ENCODE peak calls at places on chromosomes 13 and 19, in eight cellular contexts. T is BE2C; K is heart right ventricle; F is neuronal stem cell; O is brain microvascular endothelial cell; L is suprapubic skin; Y is CD8-positive, alpha-beta T cell; G is MG63. N is an unnamed sample. For H3K27me3, the result is how much of the 10 kb centered on the place peaks cover.

GRCh38 chr13:98284677-98285076 is 107.6 kb upstream of the RNF113B start:
- DNase-seq in F (no peak), Y (no peak), O (no peak), T (no peak), G (no peak), K (no peak), L (no peak), N (no peak)

GRCh38 chr19:18651300-18651699 is 14.5 kb downstream of the KLHL26 start:
- DNase-seq in Y (no peak), O (no peak), K (no peak), T (no peak), F (no peak), G (no peak), L (no peak), N (no peak)

GRCh38 chr19:3506384-3507340 is 551 bp downstream of the FZR1 start:
- DNase-seq in L (no peak), Y (peak), T (no peak), K (no peak), F (no peak), G (no peak), O (peak), N (peak)

GRCh38 chr13:99269627-99270252 is 11.6 kb upstream of the GPR18 start:
- DNase-seq in Y (no peak), L (no peak), T (no peak), F (no peak), K (no peak), G (no peak), O (peak), N (peak)

GRCh38 chr13:110249326-110249725 is 57.6 kb downstream of the COL4A1 start:
- DNase-seq in G (no peak), T (no peak), O (no peak), L (no peak), K (no peak), Y (no peak), F (no peak), N (no peak)

GRCh38 chr13:37175996-37176395 is 70.5 kb upstream of the CSNK1A1L start:
- DNase-seq in T (no peak), Y (no peak), G (no peak), O (peak), K (no peak), L (no peak), F (no peak), N (peak)

GRCh38 chr13:49645451-49645850 is 17.1 kb downstream of the ARL11 start:
- DNase-seq in G (no peak), O (no peak), F (no peak), T (no peak), Y (no peak), L (no peak), K (no peak), N (no peak)

GRCh38 chr13:36251528-36251927 is 37.2 kb upstream of the SOHLH2 start:
- DNase-seq in T (no peak), O (no peak), K (no peak), Y (no peak), L (no peak), F (no peak), G (no peak), N (peak)

GRCh38 chr13:80096383-80096782 is 244.5 kb downstream of the SPRY2 start:
- DNase-seq in L (no peak), Y (no peak), K (no peak), F (no peak), G (no peak), O (no peak), T (no peak), N (no peak)

GRCh38 chr13:26599885-26600284 is 42.4 kb downstream of the WASF3 start:
- DNase-seq in Y (no peak), K (no peak), O (no peak), L (no peak), G (no peak), T (no peak), F (no peak), N (no peak)

GRCh38 chr13:110562696-110563462 is 1.4 kb upstream of the RAB20 start:
- DNase-seq in O (no peak), Y (no peak), T (no peak), K (no peak), L (no peak), G (no peak), F (no peak), N (no peak)

GRCh38 chr13:75832812-75833211 is 196.7 kb downstream of the LMO7 start:
- DNase-seq in Y (no peak), T (no peak), F (no peak), G (no peak), K (no peak), L (no peak), O (no peak), N (no peak)

GRCh38 chr13:40063278-40063698 is 407.8 kb downstream of the COG6 start:
- DNase-seq in T (peak), K (no peak), L (no peak), G (peak), Y (no peak), O (no peak), F (no peak), N (no peak)

GRCh38 chr19:798415-799075 is 1.3 kb downstream of the PTBP1 start:
- DNase-seq in K (no peak), Y (no peak), G (no peak), T (no peak), L (no peak), O (no peak), F (no peak), N (peak)

GRCh38 chr13:98975822-98976261 is 2.0 kb downstream of the DOCK9 start:
- DNase-seq in F (no peak), O (no peak), T (no peak), K (no peak), G (no peak), Y (no peak), L (no peak), N (no peak)

GRCh38 chr13:50909605-50910482 is at the start of gene RNASEH2B:
- DNase-seq in K (peak), T (peak), O (peak), Y (peak), L (peak), G (peak), F (peak), N (peak)

GRCh38 chr13:74966814-74967213 is 515.2 kb downstream of the TBC1D4 start:
- DNase-seq in F (no peak), Y (no peak), L (no peak), K (no peak), T (peak), O (peak), G (no peak), N (no peak)

GRCh38 chr13:65592757-65593156 is 1637.4 kb downstream of the PCDH9 start:
- DNase-seq in G (no peak), O (no peak), Y (no peak), F (no peak), L (no peak), K (no peak), T (no peak), N (peak)

GRCh38 chr13:79782541-79783216 is 301.7 kb downstream of the NDFIP2 start:
- DNase-seq in O (peak), L (no peak), Y (no peak), G (no peak), F (peak), T (no peak), K (peak), N (no peak)

GRCh38 chr19:46659151-46660007 is 1.6 kb downstream of the DACT3 start:
- DNase-seq in T (peak), F (peak), K (peak), Y (no peak), L (no peak), G (no peak), O (no peak), N (peak)

GRCh38 chr13:98476538-98476966 is 100.4 kb downstream of the STK24 start:
- DNase-seq in L (no peak), K (no peak), G (peak), Y (peak), F (no peak), O (peak), T (no peak), N (peak)

GRCh38 chr13:25268561-25268960 is 18.7 kb downstream of the MTMR6 start:
- DNase-seq in O (no peak), L (no peak), G (no peak), Y (no peak), F (no peak), T (no peak), K (no peak), N (no peak)

GRCh38 chr19:13260883-13261653 is 110.9 kb downstream of the IER2 start:
- DNase-seq in T (no peak), G (peak), K (no peak), O (peak), L (no peak), F (no peak), Y (no peak), N (peak)

GRCh38 chr19:13881231-13881691 is 4.3 kb downstream of the NANOS3 start:
- DNase-seq in K (no peak), O (no peak), T (no peak), Y (no peak), L (no peak), F (no peak), G (no peak), N (no peak)

GRCh38 chr13:46374710-46375109 is 12.3 kb downstream of the RUBCNL start:
- DNase-seq in F (no peak), T (no peak), O (no peak), L (no peak), G (no peak), Y (no peak), K (no peak), N (no peak)

GRCh38 chr13:104553156-104553555 is 1486.9 kb upstream of the SLC10A2 start:
- DNase-seq in T (no peak), F (no peak), O (peak), L (no peak), G (no peak), K (no peak), Y (no peak), N (peak)

GRCh38 chr13:92640936-92641335 is 585.7 kb upstream of the GPC6 start:
- DNase-seq in Y (no peak), F (no peak), L (no peak), T (no peak), G (no peak), O (no peak), K (no peak), N (no peak)

GRCh38 chr13:52449323-52450011 is 967 bp downstream of the VPS36 start:
- DNase-seq in K (no peak), T (no peak), G (no peak), Y (no peak), L (no peak), O (no peak), F (no peak), N (no peak)

GRCh38 chr19:4414144-4414799 is 11.8 kb downstream of the CHAF1A start:
- DNase-seq in O (no peak), G (no peak), L (no peak), F (no peak), T (no peak), K (no peak), Y (no peak), N (peak)

GRCh38 chr19:13056052-13056660 is 46.5 kb downstream of the LYL1 start:
- DNase-seq in O (no peak), G (peak), L (peak), Y (no peak), F (no peak), K (peak), T (no peak), N (peak)

GRCh38 chr19:35224681-35225604 is 3.6 kb downstream of the FAM187B start:
- DNase-seq in Y (peak), L (peak), T (no peak), O (no peak), G (no peak), K (no peak), F (no peak), N (no peak)

GRCh38 chr13:91817250-91817649 is 418.8 kb downstream of the GPC5 start:
- DNase-seq in K (no peak), T (no peak), F (no peak), G (no peak), O (peak), L (no peak), Y (no peak), N (no peak)

GRCh38 chr19:13163609-13164364 is 13.6 kb downstream of the IER2 start:
- DNase-seq in Y (peak), O (peak), L (peak), K (peak), G (peak), F (peak), T (peak), N (peak)

GRCh38 chr19:2312819-2313501 is 5.0 kb upstream of the LINGO3 start:
- DNase-seq in K (no peak), Y (no peak), G (no peak), O (no peak), L (no peak), F (no peak), T (no peak), N (no peak)
- H3K27me3 ChIP-seq in K (half or more), Y (under half), G (under half), O (under half), L (under half), F (under half), T (under half), N (under half)

DNA sequence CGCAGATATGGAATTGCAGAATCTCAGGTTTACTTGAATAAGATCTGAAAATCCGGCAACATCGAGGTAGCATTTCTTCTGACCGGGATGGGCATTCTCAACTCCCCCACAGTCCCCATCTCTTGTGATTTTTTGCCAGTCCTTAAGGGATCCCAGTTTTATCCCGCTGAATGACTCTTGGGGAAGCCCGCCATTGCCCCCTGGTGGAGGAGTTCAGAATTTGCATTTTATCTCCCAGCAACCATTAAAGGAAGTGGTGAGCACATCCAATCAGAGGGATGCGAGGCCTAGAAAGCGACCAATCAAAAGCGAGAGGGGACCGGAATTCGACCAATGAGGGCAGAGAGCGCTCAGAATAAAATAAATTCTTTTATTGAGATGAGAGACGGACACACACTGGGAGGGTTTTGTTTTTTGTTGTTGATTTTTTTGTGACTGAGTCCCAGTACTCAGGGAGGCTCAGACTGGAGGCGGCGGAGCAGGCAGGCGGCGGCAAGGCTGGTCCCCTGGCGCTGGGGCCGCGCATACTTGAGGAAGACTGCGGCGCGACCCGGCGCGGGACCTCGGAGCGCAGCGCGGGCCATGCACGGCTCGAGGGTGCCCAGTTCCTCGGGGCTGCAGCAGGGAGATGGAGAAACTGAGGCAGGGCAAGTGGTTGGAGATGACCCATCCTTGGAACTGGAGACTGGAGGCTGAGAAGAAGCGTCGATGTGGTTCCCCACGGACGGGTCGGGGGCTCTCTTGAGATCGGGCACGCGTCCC is 3.9 kb upstream of the TTC9B start:
- DNase-seq in Y (peak), O (peak), L (peak), G (peak), T (peak), K (peak), F (peak), N (peak)
- H3K27me3 ChIP-seq in Y (under half), O (under half), L (half or more), G (under half), T (under half), K (half or more), F (under half), N (under half)

DNA sequence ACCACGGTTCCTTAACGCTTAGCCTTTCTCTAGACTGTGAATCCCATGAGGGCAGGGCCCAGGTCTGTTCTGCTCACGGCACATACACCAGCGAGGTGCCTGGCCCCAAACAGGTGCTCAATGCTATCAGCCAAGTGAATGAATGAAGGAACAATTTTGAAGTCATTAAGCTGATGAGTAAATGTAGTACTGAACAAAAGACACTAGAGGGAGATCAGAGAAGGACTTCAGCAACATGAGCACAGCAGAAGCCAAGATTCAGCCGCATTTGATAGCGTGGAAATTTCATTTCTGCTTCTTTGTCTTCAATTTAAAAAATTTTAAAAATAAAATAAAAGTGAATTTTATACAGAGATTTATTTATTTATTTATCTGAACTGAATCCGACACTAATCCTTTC is 20.1 kb upstream of the MYO16 start:
- DNase-seq in F (no peak), T (no peak), G (no peak), K (no peak), L (no peak), O (no peak), Y (no peak), N (peak)
- H3K27me3 ChIP-seq in F (under half), T (under half), G (under half), K (under half), L (under half), O (under half), Y (under half), N (under half)

DNA sequence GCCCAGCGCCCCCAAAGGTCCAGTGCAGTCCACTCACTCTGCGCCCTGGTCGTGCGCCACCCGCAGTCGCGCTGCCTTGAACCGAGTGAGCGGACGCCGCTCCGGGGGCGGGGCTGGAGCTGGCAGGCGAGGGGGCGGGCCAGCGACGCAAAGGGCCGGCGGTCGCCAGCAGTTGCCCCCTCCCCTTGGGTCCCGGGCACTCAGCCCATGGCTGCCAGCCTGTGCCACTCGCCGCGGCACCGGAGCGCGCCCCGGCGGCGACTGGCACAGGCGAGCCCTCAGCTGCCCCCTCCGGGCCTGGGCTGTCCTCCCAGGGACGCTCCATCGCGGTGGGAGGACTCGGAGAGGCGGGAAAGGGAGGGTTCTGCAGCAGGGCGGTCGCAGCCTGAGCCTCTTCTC is at the start of gene S1PR5:
- DNase-seq in L (no peak), T (peak), K (peak), F (no peak), O (no peak), G (peak), Y (peak), N (peak)
- H3K27me3 ChIP-seq in L (half or more), T (half or more), K (half or more), F (under half), O (under half), G (under half), Y (under half), N (under half)

DNA sequence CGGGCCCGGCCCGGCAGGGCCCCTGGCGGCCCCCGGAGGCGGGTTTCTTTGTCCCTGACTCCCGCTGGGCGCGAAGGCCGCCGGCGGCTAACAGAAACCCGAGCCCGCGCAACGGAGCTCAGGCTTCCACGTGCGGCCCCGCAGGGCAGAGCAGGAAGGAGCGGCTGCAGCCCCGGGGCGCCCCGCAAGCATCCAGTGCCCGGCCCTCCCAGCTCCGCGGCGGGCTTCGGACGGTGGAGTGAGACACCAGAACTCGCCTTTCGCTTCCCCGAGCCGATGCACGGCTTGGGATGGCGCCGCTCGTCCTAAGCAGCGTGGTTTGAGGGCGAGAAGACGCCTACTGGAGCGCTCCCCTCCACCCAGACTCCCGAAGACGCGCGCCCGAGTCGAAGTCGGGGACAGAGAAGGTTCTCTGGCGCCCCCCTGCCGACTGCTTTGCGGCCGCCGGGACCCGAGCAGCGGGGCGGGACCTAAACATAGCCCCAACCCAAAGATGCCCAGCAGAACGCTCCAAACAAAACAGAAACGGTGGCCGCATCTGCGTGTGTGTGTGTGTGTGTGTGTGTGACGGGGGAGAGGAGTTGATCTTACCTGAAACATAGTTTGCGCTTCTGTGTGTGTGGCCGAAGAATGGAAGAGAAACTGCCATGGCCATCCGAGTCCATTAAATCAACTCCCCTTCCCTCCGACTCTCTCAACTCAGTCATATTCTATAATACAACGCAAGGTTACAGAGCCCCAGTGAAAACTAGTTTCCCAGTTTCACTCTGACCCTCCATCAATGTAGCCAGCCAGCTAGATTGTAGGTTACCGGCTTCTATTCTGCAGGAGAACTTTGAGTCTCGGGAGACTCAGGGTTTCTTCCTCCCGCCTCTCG is 629 bp upstream of the FGF9 start:
- DNase-seq in G (peak), T (peak), L (no peak), Y (peak), O (peak), F (peak), K (peak), N (peak)
- H3K27me3 ChIP-seq in G (under half), T (half or more), L (half or more), Y (under half), O (under half), F (under half), K (half or more), N (half or more)

N was measured in adipocyte.